ENCODE peak calls at places on chromosomes 11 and 22, in eight cellular contexts. D is activated T-helper 1 cell treated with Interleukin-2 at 50 U/mL for 16 hours; J is stimulated activated CD4-positive, alpha-beta T cell treated with anti-CD3 and anti-CD28 coated beads, TNF-alpha, amount 100 ng/mL, for 48 hours; A is CD8-positive, alpha-beta memory T cell; H is AG04450; T is ELF-1; C is DMS153; Y is iris pigment epithelial cell. Z is an unnamed sample.

GRCh38 chr22:23044570-23044969 is 25.7 kb upstream of the GNAZ start:
- DNase-seq in D (no peak), J (no peak), A (no peak), H (no peak), T (no peak), C (no peak), Y (no peak), Z (no peak)

GRCh38 chr11:13776134-13776815 is 107.8 kb downstream of the FAR1 start:
- DNase-seq in D (peak; percentile 20), J (no peak), A (no peak), H (no peak), T (peak; percentile 58), C (no peak), Y (no peak), Z (peak; percentile 7)

GRCh38 chr22:25453557-25453956 is 110.9 kb upstream of the GRK3 start:
- DNase-seq in D (no peak), J (peak; percentile 15), A (no peak), H (no peak), T (no peak), C (no peak), Y (no peak), Z (no peak)

GRCh38 chr11:12704049-12704448 is 29.8 kb downstream of the TEAD1 start:
- DNase-seq in D (no peak), J (no peak), A (no peak), H (peak; percentile 59), T (no peak), C (no peak), Y (peak; percentile 92), Z (peak; percentile 63)

GRCh38 chr11:67301951-67302516 is 1.3 kb upstream of the SSH3 start:
- DNase-seq in D (no peak), J (no peak), A (no peak), H (peak; percentile 33), T (peak; percentile 80), C (peak; percentile 25), Y (peak; percentile 91), Z (no peak)

GRCh38 chr11:6111635-6112034 is 4.2 kb downstream of the OR56B4 start:
- DNase-seq in D (no peak), J (no peak), A (no peak), H (no peak), T (no peak), C (no peak), Y (no peak), Z (no peak)

GRCh38 chr11:94719864-94720263 is 48.3 kb upstream of the AMOTL1 start:
- DNase-seq in D (no peak), J (no peak), A (no peak), H (no peak), T (no peak), C (no peak), Y (no peak), Z (no peak)

GRCh38 chr22:32502346-32502745 is 27.7 kb downstream of the FBXO7 start:
- DNase-seq in D (no peak), J (no peak), A (no peak), H (no peak), T (peak; percentile 71), C (no peak), Y (no peak), Z (no peak)

GRCh38 chr11:103359221-103359620 is 250.0 kb downstream of the DYNC2H1 start:
- DNase-seq in D (no peak), J (no peak), A (no peak), H (no peak), T (no peak), C (no peak), Y (peak; percentile 57), Z (no peak)

GRCh38 chr22:49123621-49124192 is 704.0 kb downstream of the BRD1 start:
- DNase-seq in D (no peak), J (no peak), A (no peak), H (no peak), T (no peak), C (no peak), Y (no peak), Z (no peak)

GRCh38 chr22:31637375-31637937 is 24.6 kb downstream of the PISD start:
- DNase-seq in D (no peak), J (no peak), A (no peak), H (no peak), T (no peak), C (no peak), Y (no peak), Z (peak; percentile 91)

GRCh38 chr11:112279901-112280267 is 19.2 kb upstream of the PLET1 start:
- DNase-seq in D (peak; percentile 56), J (peak; percentile 66), A (peak; percentile 75), H (no peak), T (peak; percentile 79), C (no peak), Y (peak; percentile 48), Z (peak; percentile 77)

GRCh38 chr11:130634981-130635473 is 186.6 kb downstream of the ADAMTS15 start:
- DNase-seq in D (no peak), J (no peak), A (no peak), H (no peak), T (no peak), C (peak; percentile 75), Y (peak; percentile 41), Z (peak; percentile 82)

GRCh38 chr11:66849501-66850234 is 6.4 kb downstream of the RCE1 start:
- DNase-seq in D (no peak), J (no peak), A (no peak), H (no peak), T (no peak), C (no peak), Y (no peak), Z (no peak)

GRCh38 chr11:12293486-12293885 is 83.9 kb upstream of the PARVA start:
- DNase-seq in D (no peak), J (no peak), A (no peak), H (no peak), T (no peak), C (no peak), Y (no peak), Z (no peak)

GRCh38 chr11:124748481-124749338 is 3.3 kb downstream of the VSIG2 start:
- DNase-seq in D (no peak), J (no peak), A (no peak), H (no peak), T (no peak), C (no peak), Y (no peak), Z (no peak)

Z was measured in GM12865.